ENCODE peak calls at places on chromosomes 13 and 19, in ten cellular contexts. A is BJ, C is astrocyte of the spinal cord, M is left ventricle myocardium inferior, I is tibial artery, S is HFF-Myc, O is adrenal gland, Z is GM20000, K is AG09319, U is lower lobe of right lung. X is an unnamed sample.

GRCh38 chr19:1567116-1567847 is 843 bp downstream of the MEX3D start:
- DNase-seq in A (no peak), C (peak), M (peak), I (no peak), S (no peak), O (peak), Z (no peak), K (no peak), U (no peak), X (no peak)

GRCh38 chr13:98843482-98843877 is 91.0 kb upstream of the SLC15A1 start:
- DNase-seq in A (no peak), C (no peak), M (no peak), I (no peak), S (no peak), O (no peak), Z (no peak), K (no peak), U (no peak), X (no peak)

GRCh38 chr13:30006246-30006645 is 155.8 kb upstream of the UBL3 start:
- DNase-seq in A (no peak), C (no peak), M (no peak), I (no peak), S (no peak), O (no peak), Z (no peak), K (no peak), U (no peak), X (no peak)

GRCh38 chr13:47146991-47147783 is 250.3 kb upstream of the HTR2A start:
- DNase-seq in A (no peak), C (no peak), M (no peak), I (no peak), S (no peak), O (no peak), Z (peak), K (no peak), U (no peak), X (peak)

GRCh38 chr13:30366083-30366482 is 56.2 kb upstream of the UBE2L5 start:
- DNase-seq in A (no peak), C (no peak), M (no peak), I (no peak), S (no peak), O (no peak), Z (no peak), K (no peak), U (no peak), X (no peak)

GRCh38 chr13:92175330-92175729 is 776.9 kb downstream of the GPC5 start:
- DNase-seq in A (no peak), C (peak), M (no peak), I (no peak), S (no peak), O (no peak), Z (peak), K (no peak), U (no peak), X (peak)

GRCh38 chr19:6868341-6868740 is 19.0 kb upstream of the ADGRE1 start:
- DNase-seq in A (no peak), C (no peak), M (no peak), I (peak), S (no peak), O (no peak), Z (no peak), K (no peak), U (peak), X (no peak)

GRCh38 chr13:89324582-89324981 is 1653.4 kb downstream of the SLITRK5 start:
- DNase-seq in A (no peak), C (no peak), M (no peak), I (no peak), S (no peak), O (no peak), Z (no peak), K (no peak), U (no peak), X (no peak)

GRCh38 chr19:49117677-49118564 is 1.0 kb downstream of the C19orf73 start:
- DNase-seq in A (no peak), C (no peak), M (peak), I (no peak), S (no peak), O (no peak), Z (no peak), K (no peak), U (no peak), X (no peak)

GRCh38 chr19:14138576-14139265 is 2.3 kb upstream of the ASF1B start:
- DNase-seq in A (no peak), C (peak), M (no peak), I (no peak), S (no peak), O (no peak), Z (no peak), K (no peak), U (no peak), X (no peak)

GRCh38 chr13:43835701-43836100 is 43.8 kb downstream of the CCDC122 start:
- DNase-seq in A (no peak), C (peak), M (no peak), I (no peak), S (no peak), O (no peak), Z (no peak), K (no peak), U (no peak), X (no peak)

DNA sequence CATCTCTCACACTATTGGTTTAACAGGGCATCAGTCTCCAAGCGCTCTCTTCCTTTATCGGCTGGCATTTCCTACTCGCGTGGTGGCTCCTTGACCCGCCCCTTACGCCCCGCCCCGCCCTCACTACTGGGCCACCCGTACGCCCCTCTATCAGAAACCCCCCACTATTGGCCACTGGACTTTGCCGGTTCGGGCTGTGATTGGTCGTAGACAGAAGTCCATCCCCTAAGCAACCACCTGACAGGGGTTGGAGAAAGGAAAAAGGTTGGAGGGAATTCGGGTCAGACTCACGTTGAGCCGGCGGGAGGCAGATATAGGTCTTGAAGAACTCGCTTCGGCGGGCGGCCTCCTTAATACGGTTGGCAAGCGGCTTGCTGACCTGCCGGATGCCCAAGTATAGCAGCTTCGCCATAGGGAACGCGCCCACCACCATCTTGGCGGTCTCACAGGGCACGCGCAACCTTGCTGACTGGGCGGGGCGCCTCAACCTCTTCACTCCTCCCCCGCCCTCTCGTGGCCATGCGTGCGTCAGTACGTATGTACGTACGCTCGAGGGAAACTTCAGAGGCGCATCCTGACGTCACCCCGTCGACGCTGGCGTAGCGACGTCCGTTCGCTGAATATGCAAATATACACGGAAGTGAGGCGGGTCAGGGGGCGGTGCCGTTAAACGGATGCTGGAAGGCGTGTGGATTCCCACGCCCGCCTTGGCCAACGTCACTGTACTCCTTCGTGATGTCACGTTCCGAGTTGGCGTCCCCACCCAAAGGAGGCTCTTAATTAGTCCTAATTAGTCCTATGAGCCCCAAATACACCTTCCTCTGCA is at the start of gene OPA3:
- DNase-seq in A (peak), C (peak), M (peak), I (peak), S (peak), O (peak), Z (peak), K (peak), U (peak), X (peak)
- TF ChIP-seq CTCF in A (no peak), C (no peak), M (no peak), I (peak), S (no peak), O (no peak), Z (peak), K (no peak), U (no peak), X (no peak)

GRCh38 chr13:37769078-37769477 is 100.5 kb downstream of the TRPC4 start:
- DNase-seq in A (no peak), C (no peak), M (no peak), I (no peak), S (no peak), O (no peak), Z (no peak), K (no peak), U (no peak), X (no peak)
- TF ChIP-seq CTCF in A (peak), C (peak), M (peak), I (no peak), S (no peak), O (no peak), Z (no peak), K (peak), U (no peak), X (no peak)

DNA sequence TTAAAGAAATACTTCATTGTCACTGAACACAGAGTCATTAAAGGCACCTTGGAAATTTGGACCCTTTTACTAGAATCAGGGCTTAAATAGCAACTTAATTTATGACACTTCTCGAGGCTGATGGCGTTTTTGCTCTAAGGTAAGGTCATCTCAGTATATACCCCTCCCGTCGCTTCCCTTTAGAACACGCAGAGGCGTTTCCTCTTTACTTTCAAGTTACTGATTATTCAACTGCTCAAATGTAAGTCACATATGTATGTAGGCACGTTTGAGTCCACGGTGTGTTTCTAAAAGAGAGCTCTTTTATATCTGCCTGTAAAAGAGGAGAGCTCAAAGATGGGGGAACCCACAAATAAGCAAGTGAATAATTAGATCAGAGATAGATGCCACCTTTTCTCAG is 181.5 kb downstream of the TSHZ3 start:
- DNase-seq in A (no peak), C (no peak), M (no peak), I (no peak), S (no peak), O (no peak), Z (no peak), K (no peak), U (no peak), X (no peak)
- TF ChIP-seq CTCF in A (no peak), C (no peak), M (no peak), I (no peak), S (no peak), O (no peak), Z (no peak), K (no peak), U (no peak), X (no peak)

GRCh38 chr19:2796659-2797266 is 11.5 kb downstream of the THOP1 start:
- DNase-seq in A (no peak), C (no peak), M (peak), I (no peak), S (no peak), O (no peak), Z (no peak), K (no peak), U (no peak), X (no peak)

GRCh38 chr19:2798158-2798685 is 12.9 kb downstream of the THOP1 start:
- DNase-seq in A (no peak), C (no peak), M (no peak), I (no peak), S (no peak), O (no peak), Z (no peak), K (no peak), U (no peak), X (no peak)

GRCh38 chr19:2798733-2799132 is 13.4 kb downstream of the THOP1 start:
- DNase-seq in A (no peak), C (no peak), M (peak), I (no peak), S (no peak), O (peak), Z (no peak), K (no peak), U (no peak), X (no peak)

GRCh38 chr19:2795827-2796658 is 10.7 kb downstream of the THOP1 start:
- DNase-seq in A (no peak), C (no peak), M (no peak), I (no peak), S (no peak), O (no peak), Z (no peak), K (no peak), U (no peak), X (no peak)

DNA sequence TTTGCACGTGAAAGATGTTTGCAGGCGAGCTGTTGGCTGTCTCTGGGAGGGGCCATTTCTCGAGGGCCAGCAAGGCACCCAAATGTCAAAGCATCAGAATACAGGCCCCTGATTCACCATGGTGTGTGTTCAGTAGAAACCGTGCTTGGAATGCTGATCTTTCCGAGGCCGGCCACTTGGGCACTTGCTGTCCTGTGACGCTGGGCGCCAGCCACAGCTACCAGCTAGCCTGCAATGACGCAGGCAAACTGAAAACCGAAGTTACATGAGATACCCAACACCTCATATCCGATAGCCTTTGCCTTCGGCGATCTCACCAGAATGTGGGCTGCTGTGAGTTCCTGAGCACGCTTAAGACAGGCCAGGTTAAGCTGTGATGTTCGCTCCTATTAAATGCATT is 12.0 kb downstream of the THOP1 start:
- DNase-seq in A (no peak), C (no peak), M (peak), I (no peak), S (no peak), O (no peak), Z (no peak), K (no peak), U (no peak), X (no peak)
- TF ChIP-seq CTCF in A (no peak), C (no peak), M (no peak), I (no peak), S (no peak), O (no peak), Z (no peak), K (no peak), U (no peak), X (no peak)

DNA sequence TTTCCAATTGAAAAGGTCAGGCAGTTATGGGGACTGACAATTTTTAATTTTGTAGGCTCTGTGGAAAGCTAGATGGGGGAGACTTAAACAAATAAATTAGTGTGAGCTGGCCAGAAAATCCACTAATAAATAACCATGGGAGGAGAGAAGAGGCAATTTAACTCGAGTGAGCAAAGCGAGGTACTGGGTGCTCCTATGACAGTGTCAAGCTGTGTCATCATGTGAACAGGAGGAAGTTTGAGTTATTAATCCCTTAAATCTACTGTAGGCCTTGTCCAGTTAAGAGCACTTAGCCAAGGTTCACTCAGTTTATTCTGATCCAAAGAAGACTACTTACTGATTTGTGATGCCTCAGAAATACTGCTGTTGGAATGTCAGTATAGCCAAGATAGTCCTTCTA is 122.8 kb downstream of the OXGR1 start:
- DNase-seq in A (no peak), C (no peak), M (no peak), I (no peak), S (no peak), O (no peak), Z (no peak), K (no peak), U (no peak), X (no peak)
- TF ChIP-seq CTCF in A (no peak), C (no peak), M (no peak), I (no peak), S (no peak), O (no peak), Z (no peak), K (no peak), U (no peak), X (no peak)

DNA sequence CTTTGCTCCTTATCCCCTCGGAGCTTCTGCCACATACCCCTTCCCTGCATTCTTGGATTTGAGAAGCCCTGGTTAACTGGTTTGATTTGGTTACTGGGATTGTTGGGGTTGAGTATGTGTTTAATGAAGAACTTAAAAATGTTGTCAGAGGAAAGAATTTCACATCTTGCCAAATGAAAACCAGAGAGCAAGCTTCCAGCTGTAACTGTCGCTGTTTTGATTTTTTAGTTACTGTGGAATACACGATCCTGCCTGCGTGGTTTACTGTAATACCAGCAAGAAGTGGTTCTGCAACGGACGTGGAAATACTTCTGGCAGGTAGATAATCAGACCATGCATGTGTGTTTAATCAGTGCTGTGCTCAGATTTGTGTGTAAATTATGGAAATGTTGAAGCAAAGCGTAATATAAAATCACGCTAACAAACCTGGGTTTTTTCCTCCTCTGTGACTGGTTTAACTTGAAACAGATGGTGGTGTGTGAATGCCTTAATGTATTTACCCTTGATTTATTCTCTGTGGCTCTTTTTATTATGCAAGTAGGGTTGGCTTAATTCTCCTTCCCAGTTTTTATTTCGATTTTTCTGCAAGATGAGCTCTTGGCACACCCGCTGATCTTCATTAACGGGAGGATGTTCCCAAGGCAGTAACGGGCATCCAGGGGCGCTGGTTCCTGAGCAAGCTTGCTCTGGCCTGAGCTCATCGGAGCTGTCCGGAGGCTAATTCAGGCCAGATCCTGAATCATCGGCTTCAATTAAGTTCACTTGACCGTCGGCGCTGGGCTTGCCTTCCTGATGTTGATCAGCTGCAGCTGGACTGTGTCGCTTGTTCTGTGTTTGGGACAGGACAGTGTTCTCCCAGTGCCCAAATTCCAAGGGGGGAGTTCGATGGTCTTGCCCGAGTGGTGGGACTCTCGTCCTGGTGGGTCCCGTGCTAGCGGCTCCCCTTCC is 16.0 kb downstream of the UPF1 start:
- DNase-seq in A (peak), C (no peak), M (no peak), I (peak), S (peak), O (no peak), Z (no peak), K (peak), U (peak), X (no peak)
- TF ChIP-seq CTCF in A (no peak), C (no peak), M (peak), I (no peak), S (no peak), O (peak), Z (no peak), K (no peak), U (no peak), X (peak)

DNA sequence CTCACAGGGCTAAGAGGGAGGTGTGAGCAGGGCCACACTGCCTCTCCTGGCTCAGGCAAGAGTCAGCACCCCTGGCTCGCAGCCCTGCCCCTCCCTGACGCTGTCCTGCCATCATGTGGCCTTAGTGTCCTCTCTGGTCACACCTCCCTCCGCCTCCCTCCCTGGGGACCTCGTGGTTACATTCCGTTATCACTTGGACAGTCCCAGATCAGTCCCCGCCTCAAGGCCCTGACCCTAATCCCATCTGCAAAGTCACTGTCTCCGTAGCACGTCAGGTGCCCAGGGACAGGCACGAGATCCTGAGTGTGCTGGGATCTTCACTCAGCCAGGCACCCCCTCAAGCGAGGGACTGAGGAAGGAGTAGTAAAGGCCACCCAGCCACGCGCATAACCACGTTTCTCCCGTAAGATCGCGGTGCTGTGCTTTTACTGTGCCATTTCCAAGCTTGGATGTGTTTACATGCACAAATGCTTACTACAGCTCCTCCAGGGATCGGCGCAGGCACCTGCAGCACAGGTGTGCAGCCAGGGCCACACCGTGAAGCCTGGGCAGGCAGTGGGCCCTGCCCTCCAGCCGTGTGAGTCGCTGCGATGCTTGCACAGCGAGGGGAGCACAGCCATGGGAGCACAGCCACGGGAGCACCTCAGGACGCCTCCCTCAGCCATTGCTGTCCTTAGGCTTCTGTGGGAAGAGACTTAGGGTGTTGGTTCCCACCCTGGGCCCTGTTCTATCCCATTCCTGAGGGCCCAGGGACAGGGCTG is 10.7 kb upstream of the TMEM255B start:
- DNase-seq in A (no peak), C (no peak), M (peak), I (no peak), S (no peak), O (peak), Z (no peak), K (no peak), U (peak), X (no peak)
- TF ChIP-seq CTCF in A (no peak), C (no peak), M (no peak), I (no peak), S (no peak), O (no peak), Z (no peak), K (no peak), U (no peak), X (no peak)

GRCh38 chr13:86826232-86826631 is 844.9 kb upstream of the SLITRK5 start:
- DNase-seq in A (no peak), C (no peak), M (no peak), I (no peak), S (no peak), O (no peak), Z (no peak), K (no peak), U (no peak), X (no peak)
- TF ChIP-seq CTCF in A (no peak), C (no peak), M (no peak), I (no peak), S (no peak), O (no peak), Z (no peak), K (no peak), U (no peak), X (no peak)

DNA sequence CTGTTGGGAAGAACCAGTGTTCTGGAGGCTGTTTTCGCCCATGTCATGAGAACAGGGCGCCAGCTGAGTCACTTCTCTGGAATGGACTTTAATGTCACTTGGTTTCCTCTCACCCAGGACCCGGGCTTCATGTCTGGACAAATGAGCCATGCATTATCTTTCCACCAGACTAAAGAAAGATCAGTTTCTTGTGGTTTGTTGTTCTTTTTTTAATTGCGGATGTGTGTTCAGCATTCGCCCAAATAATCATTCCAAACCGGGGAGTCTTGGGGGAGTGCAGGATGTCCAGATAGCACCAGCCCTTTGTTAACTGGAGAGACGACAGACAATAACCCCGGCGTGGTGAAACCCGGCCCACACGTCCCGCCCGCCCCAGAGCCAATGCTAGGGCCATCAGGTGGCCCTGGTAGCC is 102.5 kb downstream of the COL4A2 start:
- DNase-seq in A (no peak), C (peak), M (no peak), I (peak), S (no peak), O (peak), Z (no peak), K (no peak), U (no peak), X (no peak)
- TF ChIP-seq CTCF in A (no peak), C (no peak), M (no peak), I (no peak), S (no peak), O (no peak), Z (no peak), K (no peak), U (no peak), X (no peak)

X was measured in GM10248.